ENCODE peak calls at places on chromosomes 4 and X, in eight cellular contexts. One of them, this sample, is unnamed.

GRCh38 chr4:10808591-10808990 is 124.0 kb upstream of the CLNK start:
- DNase-seq in left kidney: no peak
- DNase-seq in activated naive CD8-positive, alpha-beta T cell treated with anti-CD3 and anti-CD28 coated beads, Interleukin-2, amount 10 ng/mL, durations not matched to agents 7 days and 5 days: no peak
- DNase-seq in cardiac muscle cell: peak; percentile 79
- DNase-seq in heart right ventricle: peak; percentile 72
- DNase-seq in thoracic aorta: peak; percentile 27
- DNase-seq in T follicular helper cell: no peak
- DNase-seq in activated T-helper 1 cell treated with anti-CD3 and anti-CD28 coated beads, Interleukin-2, amount 50 U/mL, for 16 hours: no peak
- DNase-seq in this sample: peak; percentile 14

GRCh38 chrX:138128025-138128671 is 562.2 kb downstream of the ZIC3 start:
- DNase-seq in left kidney: peak; percentile 57
- DNase-seq in activated naive CD8-positive, alpha-beta T cell treated with anti-CD3 and anti-CD28 coated beads, Interleukin-2, amount 10 ng/mL, durations not matched to agents 7 days and 5 days: peak; percentile 10
- DNase-seq in cardiac muscle cell: peak; percentile 29
- DNase-seq in heart right ventricle: peak; percentile 3
- DNase-seq in thoracic aorta: no peak
- DNase-seq in T follicular helper cell: no peak
- DNase-seq in activated T-helper 1 cell treated with anti-CD3 and anti-CD28 coated beads, Interleukin-2, amount 50 U/mL, for 16 hours: no peak
- DNase-seq in this sample: no peak

GRCh38 chrX:110450050-110450449 is 91.4 kb downstream of the RTL9 start:
- DNase-seq in left kidney: peak; percentile 84
- DNase-seq in activated naive CD8-positive, alpha-beta T cell treated with anti-CD3 and anti-CD28 coated beads, Interleukin-2, amount 10 ng/mL, durations not matched to agents 7 days and 5 days: peak; percentile 33
- DNase-seq in cardiac muscle cell: peak; percentile 76
- DNase-seq in heart right ventricle: peak; percentile 58
- DNase-seq in thoracic aorta: peak; percentile 8
- DNase-seq in T follicular helper cell: peak; percentile 41
- DNase-seq in activated T-helper 1 cell treated with anti-CD3 and anti-CD28 coated beads, Interleukin-2, amount 50 U/mL, for 16 hours: peak; percentile 5
- DNase-seq in this sample: peak; percentile 56

GRCh38 chr4:40003986-40004385 is 26.3 kb upstream of the PDS5A start:
- DNase-seq in left kidney: peak; percentile 2
- DNase-seq in activated naive CD8-positive, alpha-beta T cell treated with anti-CD3 and anti-CD28 coated beads, Interleukin-2, amount 10 ng/mL, durations not matched to agents 7 days and 5 days: no peak
- DNase-seq in cardiac muscle cell: no peak
- DNase-seq in heart right ventricle: peak; percentile 12
- DNase-seq in thoracic aorta: no peak
- DNase-seq in T follicular helper cell: no peak
- DNase-seq in activated T-helper 1 cell treated with anti-CD3 and anti-CD28 coated beads, Interleukin-2, amount 50 U/mL, for 16 hours: no peak
- DNase-seq in this sample: no peak

GRCh38 chrX:129523076-129524055 is at the start of gene SMARCA1:
- DNase-seq in left kidney: peak; percentile 90
- DNase-seq in activated naive CD8-positive, alpha-beta T cell treated with anti-CD3 and anti-CD28 coated beads, Interleukin-2, amount 10 ng/mL, durations not matched to agents 7 days and 5 days: no peak
- DNase-seq in cardiac muscle cell: peak; percentile 75
- DNase-seq in heart right ventricle: peak; percentile 56
- DNase-seq in thoracic aorta: no peak
- DNase-seq in T follicular helper cell: no peak
- DNase-seq in activated T-helper 1 cell treated with anti-CD3 and anti-CD28 coated beads, Interleukin-2, amount 50 U/mL, for 16 hours: no peak
- DNase-seq in this sample: peak; percentile 25

GRCh38 chrX:21398424-21398823 is 24.2 kb downstream of the CNKSR2 start:
- DNase-seq in left kidney: no peak
- DNase-seq in activated naive CD8-positive, alpha-beta T cell treated with anti-CD3 and anti-CD28 coated beads, Interleukin-2, amount 10 ng/mL, durations not matched to agents 7 days and 5 days: no peak
- DNase-seq in cardiac muscle cell: no peak
- DNase-seq in heart right ventricle: no peak
- DNase-seq in thoracic aorta: no peak
- DNase-seq in T follicular helper cell: no peak
- DNase-seq in activated T-helper 1 cell treated with anti-CD3 and anti-CD28 coated beads, Interleukin-2, amount 50 U/mL, for 16 hours: no peak
- DNase-seq in this sample: no peak

GRCh38 chr4:74875451-74875850 is 57.5 kb upstream of the PARM1 start:
- DNase-seq in left kidney: no peak
- DNase-seq in activated naive CD8-positive, alpha-beta T cell treated with anti-CD3 and anti-CD28 coated beads, Interleukin-2, amount 10 ng/mL, durations not matched to agents 7 days and 5 days: no peak
- DNase-seq in cardiac muscle cell: no peak
- DNase-seq in heart right ventricle: no peak
- DNase-seq in thoracic aorta: no peak
- DNase-seq in T follicular helper cell: no peak
- DNase-seq in activated T-helper 1 cell treated with anti-CD3 and anti-CD28 coated beads, Interleukin-2, amount 50 U/mL, for 16 hours: no peak
- DNase-seq in this sample: no peak

GRCh38 chr4:54100607-54101189 is 735 bp downstream of the GSX2 start:
- DNase-seq in left kidney: peak; percentile 15
- DNase-seq in activated naive CD8-positive, alpha-beta T cell treated with anti-CD3 and anti-CD28 coated beads, Interleukin-2, amount 10 ng/mL, durations not matched to agents 7 days and 5 days: peak; percentile 48
- DNase-seq in cardiac muscle cell: no peak
- DNase-seq in heart right ventricle: no peak
- DNase-seq in thoracic aorta: no peak
- DNase-seq in T follicular helper cell: no peak
- DNase-seq in activated T-helper 1 cell treated with anti-CD3 and anti-CD28 coated beads, Interleukin-2, amount 50 U/mL, for 16 hours: no peak
- DNase-seq in this sample: no peak

GRCh38 chr4:108336076-108336475 is 167.3 kb upstream of the LEF1 start:
- DNase-seq in left kidney: no peak
- DNase-seq in activated naive CD8-positive, alpha-beta T cell treated with anti-CD3 and anti-CD28 coated beads, Interleukin-2, amount 10 ng/mL, durations not matched to agents 7 days and 5 days: no peak
- DNase-seq in cardiac muscle cell: peak; percentile 6
- DNase-seq in heart right ventricle: no peak
- DNase-seq in thoracic aorta: no peak
- DNase-seq in T follicular helper cell: no peak
- DNase-seq in activated T-helper 1 cell treated with anti-CD3 and anti-CD28 coated beads, Interleukin-2, amount 50 U/mL, for 16 hours: no peak
- DNase-seq in this sample: no peak

GRCh38 chr4:133095591-133095990 is 53.5 kb upstream of the PCDH10 start:
- DNase-seq in left kidney: no peak
- DNase-seq in activated naive CD8-positive, alpha-beta T cell treated with anti-CD3 and anti-CD28 coated beads, Interleukin-2, amount 10 ng/mL, durations not matched to agents 7 days and 5 days: no peak
- DNase-seq in cardiac muscle cell: no peak
- DNase-seq in heart right ventricle: no peak
- DNase-seq in thoracic aorta: no peak
- DNase-seq in T follicular helper cell: no peak
- DNase-seq in activated T-helper 1 cell treated with anti-CD3 and anti-CD28 coated beads, Interleukin-2, amount 50 U/mL, for 16 hours: no peak
- DNase-seq in this sample: no peak

GRCh38 chr4:8641931-8642650 is 49.5 kb downstream of the CPZ start:
- DNase-seq in left kidney: no peak
- DNase-seq in activated naive CD8-positive, alpha-beta T cell treated with anti-CD3 and anti-CD28 coated beads, Interleukin-2, amount 10 ng/mL, durations not matched to agents 7 days and 5 days: peak; percentile 9
- DNase-seq in cardiac muscle cell: no peak
- DNase-seq in heart right ventricle: no peak
- DNase-seq in thoracic aorta: no peak
- DNase-seq in T follicular helper cell: no peak
- DNase-seq in activated T-helper 1 cell treated with anti-CD3 and anti-CD28 coated beads, Interleukin-2, amount 50 U/mL, for 16 hours: no peak
- DNase-seq in this sample: no peak

GRCh38 chr4:188714907-188715306 is 575.7 kb downstream of the TRIML1 start:
- DNase-seq in left kidney: no peak
- DNase-seq in activated naive CD8-positive, alpha-beta T cell treated with anti-CD3 and anti-CD28 coated beads, Interleukin-2, amount 10 ng/mL, durations not matched to agents 7 days and 5 days: no peak
- DNase-seq in cardiac muscle cell: no peak
- DNase-seq in heart right ventricle: no peak
- DNase-seq in thoracic aorta: no peak
- DNase-seq in T follicular helper cell: no peak
- DNase-seq in activated T-helper 1 cell treated with anti-CD3 and anti-CD28 coated beads, Interleukin-2, amount 50 U/mL, for 16 hours: no peak
- DNase-seq in this sample: no peak

GRCh38 chr4:57905965-57906364 is 795.8 kb upstream of the IGFBP7 start:
- DNase-seq in left kidney: no peak
- DNase-seq in activated naive CD8-positive, alpha-beta T cell treated with anti-CD3 and anti-CD28 coated beads, Interleukin-2, amount 10 ng/mL, durations not matched to agents 7 days and 5 days: no peak
- DNase-seq in cardiac muscle cell: no peak
- DNase-seq in heart right ventricle: no peak
- DNase-seq in thoracic aorta: no peak
- DNase-seq in T follicular helper cell: no peak
- DNase-seq in activated T-helper 1 cell treated with anti-CD3 and anti-CD28 coated beads, Interleukin-2, amount 50 U/mL, for 16 hours: no peak
- DNase-seq in this sample: no peak

GRCh38 chr4:98516441-98517323 is 141.7 kb downstream of the TSPAN5 start:
- DNase-seq in left kidney: no peak
- DNase-seq in activated naive CD8-positive, alpha-beta T cell treated with anti-CD3 and anti-CD28 coated beads, Interleukin-2, amount 10 ng/mL, durations not matched to agents 7 days and 5 days: no peak
- DNase-seq in cardiac muscle cell: peak; percentile 45
- DNase-seq in heart right ventricle: no peak
- DNase-seq in thoracic aorta: no peak
- DNase-seq in T follicular helper cell: no peak
- DNase-seq in activated T-helper 1 cell treated with anti-CD3 and anti-CD28 coated beads, Interleukin-2, amount 50 U/mL, for 16 hours: no peak
- DNase-seq in this sample: no peak

GRCh38 chrX:16712116-16712824 is at the start of gene CTPS2:
- DNase-seq in left kidney: peak; percentile 92
- DNase-seq in activated naive CD8-positive, alpha-beta T cell treated with anti-CD3 and anti-CD28 coated beads, Interleukin-2, amount 10 ng/mL, durations not matched to agents 7 days and 5 days: peak; percentile 59
- DNase-seq in cardiac muscle cell: peak; percentile 70
- DNase-seq in heart right ventricle: peak; percentile 40
- DNase-seq in thoracic aorta: no peak
- DNase-seq in T follicular helper cell: peak; percentile 13
- DNase-seq in activated T-helper 1 cell treated with anti-CD3 and anti-CD28 coated beads, Interleukin-2, amount 50 U/mL, for 16 hours: peak; percentile 6
- DNase-seq in this sample: peak; percentile 65

GRCh38 chr4:77194366-77194765 is 37.4 kb downstream of the CCNG2 start:
- DNase-seq in left kidney: no peak
- DNase-seq in activated naive CD8-positive, alpha-beta T cell treated with anti-CD3 and anti-CD28 coated beads, Interleukin-2, amount 10 ng/mL, durations not matched to agents 7 days and 5 days: no peak
- DNase-seq in cardiac muscle cell: no peak
- DNase-seq in heart right ventricle: no peak
- DNase-seq in thoracic aorta: no peak
- DNase-seq in T follicular helper cell: no peak
- DNase-seq in activated T-helper 1 cell treated with anti-CD3 and anti-CD28 coated beads, Interleukin-2, amount 50 U/mL, for 16 hours: no peak
- DNase-seq in this sample: no peak

GRCh38 chr4:113332701-113333100 is 283.2 kb downstream of the ANK2 start:
- DNase-seq in left kidney: no peak
- DNase-seq in activated naive CD8-positive, alpha-beta T cell treated with anti-CD3 and anti-CD28 coated beads, Interleukin-2, amount 10 ng/mL, durations not matched to agents 7 days and 5 days: no peak
- DNase-seq in cardiac muscle cell: no peak
- DNase-seq in heart right ventricle: no peak
- DNase-seq in thoracic aorta: no peak
- DNase-seq in T follicular helper cell: no peak
- DNase-seq in activated T-helper 1 cell treated with anti-CD3 and anti-CD28 coated beads, Interleukin-2, amount 50 U/mL, for 16 hours: no peak
- DNase-seq in this sample: no peak